ENCODE peak calls at places on chromosomes 13 and 19, in six cellular contexts. Y is psoas muscle, N is MM.1S, V is tibial nerve, Q is SK-N-SH, B is upper lobe of right lung. C is an unnamed sample. For H3K9me3, the result is how much of the 10 kb centered on the place peaks cover.

GRCh38 chr13:113775451-113776145 is 16.6 kb downstream of the TMEM255B start:
- DNase-seq in Y (peak), N (no peak), V (no peak), Q (no peak), B (peak), C (no peak)

GRCh38 chr19:1837625-1838105 is 10.6 kb downstream of the REXO1 start:
- DNase-seq in Y (no peak), N (no peak), V (no peak), Q (peak), B (no peak), C (no peak)

GRCh38 chr19:17246681-17247425 is 1.1 kb upstream of the NR2F6 start:
- DNase-seq in Y (peak), N (no peak), V (no peak), Q (peak), B (peak), C (peak)

GRCh38 chr13:25214371-25215252 is 42.5 kb upstream of the AMER2 start:
- DNase-seq in Y (peak), N (no peak), V (peak), Q (no peak), B (no peak), C (no peak)

GRCh38 chr19:30896551-30896950 is 452.7 kb downstream of the TSHZ3 start:
- DNase-seq in Y (no peak), N (no peak), V (no peak), Q (no peak), B (no peak), C (no peak)

GRCh38 chr19:31596751-31597150 is 247.5 kb upstream of the TSHZ3 start:
- DNase-seq in Y (no peak), N (no peak), V (no peak), Q (no peak), B (no peak), C (no peak)

GRCh38 chr13:112726018-112726767 is 36.4 kb downstream of the ATP11A start:
- DNase-seq in Y (no peak), N (no peak), V (no peak), Q (no peak), B (peak), C (peak)

GRCh38 chr13:66138172-66138811 is 1091.8 kb downstream of the PCDH9 start:
- DNase-seq in Y (no peak), N (peak), V (no peak), Q (no peak), B (no peak), C (no peak)

GRCh38 chr19:58556633-58557252 is 1.7 kb downstream of the UBE2M start:
- DNase-seq in Y (no peak), N (no peak), V (no peak), Q (no peak), B (no peak), C (no peak)

GRCh38 chr19:6466526-6467248 is 2.6 kb downstream of the CRB3 start:
- DNase-seq in Y (no peak), N (no peak), V (no peak), Q (no peak), B (no peak), C (no peak)

GRCh38 chr13:30881931-30882899 is 23.9 kb upstream of the MEDAG start:
- DNase-seq in Y (no peak), N (no peak), V (no peak), Q (peak), B (no peak), C (no peak)

GRCh38 chr19:7294571-7295212 is 478 bp upstream of the INSR start:
- DNase-seq in Y (peak), N (peak), V (peak), Q (peak), B (peak), C (peak)

GRCh38 chr13:73958657-73959397 is 175.4 kb downstream of the KLF12 start:
- DNase-seq in Y (no peak), N (no peak), V (no peak), Q (no peak), B (no peak), C (no peak)

GRCh38 chr13:75550159-75550567 is 572 bp downstream of the UCHL3 start:
- DNase-seq in Y (no peak), N (peak), V (no peak), Q (peak), B (no peak), C (no peak)

GRCh38 chr19:50371914-50372475 is 4.3 kb upstream of the NR1H2 start:
- DNase-seq in Y (no peak), N (no peak), V (no peak), Q (no peak), B (no peak), C (peak)

GRCh38 chr19:51514866-51515481 is 13.4 kb upstream of the SIGLEC12 start:
- DNase-seq in Y (no peak), N (peak), V (no peak), Q (peak), B (no peak), C (no peak)

GRCh38 chr13:67134322-67135129 is 95.6 kb downstream of the PCDH9 start:
- DNase-seq in Y (no peak), N (no peak), V (no peak), Q (no peak), B (no peak), C (no peak)

GRCh38 chr13:33110713-33111413 is 94.6 kb downstream of the KL start:
- DNase-seq in Y (no peak), N (no peak), V (peak), Q (no peak), B (no peak), C (peak)

GRCh38 chr19:482186-483041 is 13.9 kb upstream of the MADCAM1 start:
- DNase-seq in Y (peak), N (no peak), V (no peak), Q (peak), B (no peak), C (no peak)

GRCh38 chr19:51003316-51003715 is 1.9 kb upstream of the KLK8 start:
- DNase-seq in Y (no peak), N (no peak), V (no peak), Q (peak), B (no peak), C (no peak)

GRCh38 chr19:42431486-42431885 is 4.3 kb upstream of the LIPE start:
- DNase-seq in Y (no peak), N (no peak), V (no peak), Q (no peak), B (no peak), C (no peak)

GRCh38 chr19:42435316-42435715 is 7.4 kb downstream of the CXCL17 start:
- DNase-seq in Y (no peak), N (no peak), V (no peak), Q (no peak), B (no peak), C (no peak)

GRCh38 chr19:42436006-42436405 is 6.7 kb downstream of the CXCL17 start:
- DNase-seq in Y (no peak), N (no peak), V (peak), Q (no peak), B (no peak), C (no peak)

GRCh38 chr19:42428676-42429075 is 1.5 kb upstream of the LIPE start:
- DNase-seq in Y (no peak), N (no peak), V (no peak), Q (no peak), B (no peak), C (no peak)

GRCh38 chr19:42433503-42434260 is 6.5 kb upstream of the LIPE start:
- DNase-seq in Y (peak), N (peak), V (peak), Q (no peak), B (peak), C (peak)
- TF ChIP-seq CTCF in Y (peak), N (peak), V (peak), Q (peak), B (peak), C (peak)

DNA sequence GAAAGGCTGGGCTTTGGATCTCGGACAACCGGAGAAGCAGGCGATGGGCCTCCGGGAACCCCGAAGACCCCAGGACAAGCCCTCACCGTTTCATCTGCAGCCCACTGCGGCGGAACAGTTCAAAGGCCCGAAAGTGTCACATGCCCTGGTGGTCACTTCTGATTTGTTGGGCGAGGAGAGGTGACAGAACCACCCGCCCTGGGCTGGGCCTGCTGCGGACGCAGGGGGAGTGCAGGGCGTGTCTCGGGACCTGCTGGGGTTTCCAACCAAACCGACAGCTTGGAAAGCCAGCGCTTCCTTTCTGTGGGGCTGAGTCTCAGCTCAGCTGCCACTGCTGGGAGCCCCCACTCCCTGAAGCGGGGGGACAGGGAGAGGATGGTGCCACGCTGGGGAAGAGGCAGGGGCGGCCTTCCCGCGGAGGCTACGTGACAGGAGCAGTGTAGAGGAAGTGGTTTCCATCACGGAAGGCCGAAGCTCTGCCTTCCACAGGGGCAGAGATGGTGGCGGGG is 22.8 kb upstream of the ZBTB7A start:
- DNase-seq in Y (peak), N (no peak), V (no peak), Q (no peak), B (peak), C (peak)
- H3K27ac ChIP-seq in Y (no peak), N (no peak), V (peak), Q (no peak), B (peak), C (peak)

GRCh38 chr13:28447206-28447605 is 47.7 kb downstream of the FLT1 start:
- DNase-seq in Y (no peak), N (no peak), V (no peak), Q (no peak), B (no peak), C (no peak)
- H3K9me3 ChIP-seq in Y (under half), N (under half), V (under half), Q (under half), B (under half), C (under half)

DNA sequence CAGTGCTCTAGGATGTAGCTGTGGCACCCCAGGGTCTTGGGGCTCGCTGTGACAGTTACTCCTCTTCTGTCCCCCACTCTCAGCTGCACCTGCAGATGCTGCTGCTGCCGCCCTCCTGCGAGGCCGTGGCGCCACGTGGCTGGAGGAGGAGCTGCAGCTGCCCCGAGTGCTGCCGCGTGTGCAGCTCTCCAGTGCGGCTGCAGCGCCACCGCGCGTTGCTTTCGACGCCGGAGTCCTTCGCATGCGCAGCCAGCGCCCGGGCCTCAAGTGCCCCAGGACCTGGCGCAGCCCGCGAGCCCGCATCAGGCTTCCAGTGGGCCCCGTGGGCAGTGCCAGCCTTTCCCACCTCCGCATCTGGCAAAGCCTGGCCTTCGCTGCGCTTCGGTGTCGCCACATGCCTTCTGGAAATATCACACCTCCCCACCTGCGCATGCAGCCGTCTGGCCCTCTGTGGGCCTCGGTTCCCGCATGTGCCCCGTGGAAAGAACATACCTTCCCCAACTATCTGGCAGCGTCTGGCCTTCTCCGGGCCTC is 692 bp upstream of the ZNF580 start:
- DNase-seq in Y (peak), N (no peak), V (peak), Q (peak), B (peak), C (peak)
- TF ChIP-seq CTCF in Y (peak), N (no peak), V (peak), Q (peak), B (peak), C (peak)

GRCh38 chr19:39997595-39998216 is 846 bp downstream of the ZNF546 start:
- DNase-seq in Y (no peak), N (peak), V (no peak), Q (peak), B (no peak), C (no peak)
- H3K27ac ChIP-seq in Y (peak), N (peak), V (peak), Q (peak), B (peak), C (peak)

GRCh38 chr13:51777921-51778320 is 26.0 kb downstream of the DHRS12 start:
- DNase-seq in Y (peak), N (no peak), V (no peak), Q (no peak), B (no peak), C (no peak)
- H3K9me3 ChIP-seq in Y (under half), N (under half), V (under half), Q (under half), B (under half), C (under half)

GRCh38 chr13:79423801-79424642 is 18.0 kb upstream of the RBM26 start:
- DNase-seq in Y (no peak), N (peak), V (no peak), Q (peak), B (no peak), C (no peak)
- TF ChIP-seq CTCF in Y (peak), N (peak), V (peak), Q (peak), B (peak), C (peak)

GRCh38 chr19:44752123-44752815 is 3.8 kb downstream of the BCL3 start:
- DNase-seq in Y (no peak), N (no peak), V (no peak), Q (no peak), B (no peak), C (no peak)
- H3K27ac ChIP-seq in Y (peak), N (peak), V (peak), Q (no peak), B (peak), C (peak)